ENCODE peak calls at places on chromosomes 4 and X, in eight cellular contexts. One of them, this sample, is unnamed.

GRCh38 chr4:27429260-27429970 is 568.8 kb downstream of the STIM2 start:
- DNase-seq in AG09309: no peak
- DNase-seq in ureter: no peak
- DNase-seq in NCI-H345: no peak
- DNase-seq in EL: peak
- DNase-seq in PC-9: no peak
- DNase-seq in activated CD4-positive, alpha-beta T cell treated with anti-CD3 and anti-CD28 coated beads for 4 hours: no peak
- DNase-seq in neural progenitor cell: no peak
- DNase-seq in this sample: no peak

GRCh38 chr4:7021930-7022658 is 21.1 kb upstream of the TADA2B start:
- DNase-seq in AG09309: peak
- DNase-seq in ureter: no peak
- DNase-seq in NCI-H345: no peak
- DNase-seq in EL: peak
- DNase-seq in PC-9: peak
- DNase-seq in activated CD4-positive, alpha-beta T cell treated with anti-CD3 and anti-CD28 coated beads for 4 hours: no peak
- DNase-seq in neural progenitor cell: no peak
- DNase-seq in this sample: no peak

GRCh38 chr4:48939785-48940184 is 33.2 kb upstream of the OCIAD2 start:
- DNase-seq in AG09309: peak
- DNase-seq in ureter: no peak
- DNase-seq in NCI-H345: no peak
- DNase-seq in EL: peak
- DNase-seq in PC-9: peak
- DNase-seq in activated CD4-positive, alpha-beta T cell treated with anti-CD3 and anti-CD28 coated beads for 4 hours: no peak
- DNase-seq in neural progenitor cell: no peak
- DNase-seq in this sample: no peak

GRCh38 chrX:150508018-150508417 is 60.4 kb upstream of the MTM1 start:
- DNase-seq in AG09309: no peak
- DNase-seq in ureter: no peak
- DNase-seq in NCI-H345: no peak
- DNase-seq in EL: no peak
- DNase-seq in PC-9: no peak
- DNase-seq in activated CD4-positive, alpha-beta T cell treated with anti-CD3 and anti-CD28 coated beads for 4 hours: no peak
- DNase-seq in neural progenitor cell: no peak
- DNase-seq in this sample: no peak

GRCh38 chr4:83855044-83855443 is 319.1 kb downstream of the GPAT3 start:
- DNase-seq in AG09309: peak
- DNase-seq in ureter: no peak
- DNase-seq in NCI-H345: no peak
- DNase-seq in EL: peak
- DNase-seq in PC-9: peak
- DNase-seq in activated CD4-positive, alpha-beta T cell treated with anti-CD3 and anti-CD28 coated beads for 4 hours: no peak
- DNase-seq in neural progenitor cell: no peak
- DNase-seq in this sample: no peak

GRCh38 chr4:161919442-161920220 is 244.2 kb downstream of the FSTL5 start:
- DNase-seq in AG09309: no peak
- DNase-seq in ureter: no peak
- DNase-seq in NCI-H345: no peak
- DNase-seq in EL: no peak
- DNase-seq in PC-9: no peak
- DNase-seq in activated CD4-positive, alpha-beta T cell treated with anti-CD3 and anti-CD28 coated beads for 4 hours: no peak
- DNase-seq in neural progenitor cell: no peak
- DNase-seq in this sample: no peak

GRCh38 chr4:95209942-95210341 is 338.8 kb downstream of the UNC5C start:
- DNase-seq in AG09309: no peak
- DNase-seq in ureter: no peak
- DNase-seq in NCI-H345: no peak
- DNase-seq in EL: no peak
- DNase-seq in PC-9: no peak
- DNase-seq in activated CD4-positive, alpha-beta T cell treated with anti-CD3 and anti-CD28 coated beads for 4 hours: no peak
- DNase-seq in neural progenitor cell: no peak
- DNase-seq in this sample: no peak

GRCh38 chr4:120801171-120801758 is 121.3 kb downstream of the PRDM5 start:
- DNase-seq in AG09309: peak
- DNase-seq in ureter: no peak
- DNase-seq in NCI-H345: no peak
- DNase-seq in EL: peak
- DNase-seq in PC-9: no peak
- DNase-seq in activated CD4-positive, alpha-beta T cell treated with anti-CD3 and anti-CD28 coated beads for 4 hours: no peak
- DNase-seq in neural progenitor cell: no peak
- DNase-seq in this sample: no peak

GRCh38 chr4:95998311-95998710 is 158.4 kb downstream of the PDHA2 start:
- DNase-seq in AG09309: no peak
- DNase-seq in ureter: no peak
- DNase-seq in NCI-H345: no peak
- DNase-seq in EL: no peak
- DNase-seq in PC-9: no peak
- DNase-seq in activated CD4-positive, alpha-beta T cell treated with anti-CD3 and anti-CD28 coated beads for 4 hours: no peak
- DNase-seq in neural progenitor cell: no peak
- DNase-seq in this sample: no peak

GRCh38 chr4:94127707-94128328 is 79.8 kb upstream of the SMARCAD1 start:
- DNase-seq in AG09309: no peak
- DNase-seq in ureter: no peak
- DNase-seq in NCI-H345: no peak
- DNase-seq in EL: peak
- DNase-seq in PC-9: no peak
- DNase-seq in activated CD4-positive, alpha-beta T cell treated with anti-CD3 and anti-CD28 coated beads for 4 hours: no peak
- DNase-seq in neural progenitor cell: peak
- DNase-seq in this sample: no peak

GRCh38 chr4:176156656-176157055 is 38.7 kb downstream of the SPATA4 start:
- DNase-seq in AG09309: peak
- DNase-seq in ureter: no peak
- DNase-seq in NCI-H345: no peak
- DNase-seq in EL: no peak
- DNase-seq in PC-9: no peak
- DNase-seq in activated CD4-positive, alpha-beta T cell treated with anti-CD3 and anti-CD28 coated beads for 4 hours: no peak
- DNase-seq in neural progenitor cell: no peak
- DNase-seq in this sample: no peak

GRCh38 chrX:97609938-97610337 is 726.2 kb downstream of the RPA4 start:
- DNase-seq in AG09309: no peak
- DNase-seq in ureter: no peak
- DNase-seq in NCI-H345: peak
- DNase-seq in EL: no peak
- DNase-seq in PC-9: no peak
- DNase-seq in activated CD4-positive, alpha-beta T cell treated with anti-CD3 and anti-CD28 coated beads for 4 hours: no peak
- DNase-seq in neural progenitor cell: no peak
- DNase-seq in this sample: no peak

GRCh38 chrX:8639949-8640348 is 92.0 kb downstream of the ANOS1 start:
- DNase-seq in AG09309: no peak
- DNase-seq in ureter: no peak
- DNase-seq in NCI-H345: peak
- DNase-seq in EL: no peak
- DNase-seq in PC-9: no peak
- DNase-seq in activated CD4-positive, alpha-beta T cell treated with anti-CD3 and anti-CD28 coated beads for 4 hours: no peak
- DNase-seq in neural progenitor cell: peak
- DNase-seq in this sample: no peak

GRCh38 chr4:46388860-46389259 is 1.1 kb downstream of the GABRA2 start:
- DNase-seq in AG09309: no peak
- DNase-seq in ureter: no peak
- DNase-seq in NCI-H345: no peak
- DNase-seq in EL: no peak
- DNase-seq in PC-9: no peak
- DNase-seq in activated CD4-positive, alpha-beta T cell treated with anti-CD3 and anti-CD28 coated beads for 4 hours: no peak
- DNase-seq in neural progenitor cell: no peak
- DNase-seq in this sample: no peak

GRCh38 chr4:52925531-52925968 is 63.4 kb downstream of the RASL11B start:
- DNase-seq in AG09309: no peak
- DNase-seq in ureter: no peak
- DNase-seq in NCI-H345: peak
- DNase-seq in EL: peak
- DNase-seq in PC-9: no peak
- DNase-seq in activated CD4-positive, alpha-beta T cell treated with anti-CD3 and anti-CD28 coated beads for 4 hours: no peak
- DNase-seq in neural progenitor cell: peak
- DNase-seq in this sample: no peak

This sample was measured in stimulated activated naive CD4-positive, alpha-beta T cell treated with Interleukin-2 at 50 U/mL for 16 hours.